ENCODE peak calls at places on chromosomes 6 and 20, in five cellular contexts. E is spleen; M is Panc1; F is transverse colon; V is CD8-positive, alpha-beta T cell. I is an unnamed sample.

GRCh38 chr6:146664871-146665270 is 66.1 kb downstream of the ADGB start:
- DNase-seq in E (no peak), M (no peak), F (no peak), V (no peak), I (no peak)

GRCh38 chr6:125153541-125154183 is at the start of gene TPD52L1:
- DNase-seq in E (peak; percentile 91), M (peak; percentile 25), F (peak; percentile 81), V (peak; percentile 7), I (peak; percentile 89)

GRCh38 chr6:168216741-168217140 is 102.8 kb downstream of the DACT2 start:
- DNase-seq in E (no peak), M (no peak), F (no peak), V (no peak), I (no peak)

GRCh38 chr20:7348253-7348652 is 580.8 kb downstream of the BMP2 start:
- DNase-seq in E (no peak), M (no peak), F (no peak), V (no peak), I (no peak)

GRCh38 chr6:37643851-37644672 is 53.6 kb downstream of the MDGA1 start:
- DNase-seq in E (no peak), M (no peak), F (no peak), V (no peak), I (no peak)

GRCh38 chr6:91273729-91274128 is 686.9 kb upstream of the MAP3K7 start:
- DNase-seq in E (no peak), M (no peak), F (no peak), V (no peak), I (no peak)

GRCh38 chr20:23668477-23668951 is 20.3 kb downstream of the CST4 start:
- DNase-seq in E (peak; percentile 74), M (peak; percentile 35), F (peak; percentile 50), V (no peak), I (peak; percentile 11)

GRCh38 chr6:127956260-127956888 is 55.5 kb upstream of the THEMIS start:
- DNase-seq in E (no peak), M (no peak), F (no peak), V (no peak), I (no peak)

GRCh38 chr6:44779130-44779826 is 391.8 kb downstream of the CDC5L start:
- DNase-seq in E (no peak), M (no peak), F (no peak), V (no peak), I (no peak)

GRCh38 chr20:1391640-1392442 is 1.0 kb downstream of the FKBP1A start:
- DNase-seq in E (peak; percentile 81), M (no peak), F (no peak), V (no peak), I (no peak)

GRCh38 chr20:44719841-44720240 is 4.7 kb downstream of the CCN5 start:
- DNase-seq in E (no peak), M (no peak), F (no peak), V (no peak), I (no peak)

GRCh38 chr6:19714415-19715165 is 122.6 kb upstream of the ID4 start:
- DNase-seq in E (no peak), M (no peak), F (no peak), V (no peak), I (no peak)

GRCh38 chr6:45677381-45677992 is 299.8 kb upstream of the SUPT3H start:
- DNase-seq in E (peak; percentile 85), M (no peak), F (peak; percentile 55), V (peak; percentile 26), I (peak; percentile 29)

GRCh38 chr20:23296841-23297701 is 53.5 kb upstream of the NXT1 start:
- DNase-seq in E (no peak), M (no peak), F (no peak), V (no peak), I (no peak)

GRCh38 chr6:122392564-122393338 is 6.7 kb upstream of the HSF2 start:
- DNase-seq in E (no peak), M (no peak), F (no peak), V (no peak), I (no peak)

GRCh38 chr6:139757766-139758655 is 383.6 kb upstream of the CITED2 start:
- DNase-seq in E (no peak), M (no peak), F (no peak), V (no peak), I (no peak)

GRCh38 chr20:437787-438486 is 24.4 kb downstream of the TBC1D20 start:
- DNase-seq in E (no peak), M (no peak), F (no peak), V (no peak), I (no peak)

GRCh38 chr6:115896538-115897129 is 164.1 kb downstream of the FRK start:
- DNase-seq in E (no peak), M (peak; percentile 56), F (no peak), V (no peak), I (no peak)

GRCh38 chr6:4941782-4942672 is 61.8 kb downstream of the RPP40 start:
- DNase-seq in E (no peak), M (no peak), F (no peak), V (no peak), I (no peak)

GRCh38 chr6:47047479-47048411 is 5.6 kb upstream of the ADGRF1 start:
- DNase-seq in E (no peak), M (peak; percentile 83), F (peak; percentile 52), V (no peak), I (peak; percentile 30)

GRCh38 chr20:14925286-14925685 is 587.9 kb upstream of the FLRT3 start:
- DNase-seq in E (no peak), M (no peak), F (no peak), V (no peak), I (no peak)

GRCh38 chr6:111800821-111801220 is 72.4 kb downstream of the FYN start:
- DNase-seq in E (no peak), M (no peak), F (no peak), V (no peak), I (no peak)

GRCh38 chr6:105174512-105174911 is 5.3 kb downstream of the POPDC3 start:
- DNase-seq in E (no peak), M (no peak), F (no peak), V (no peak), I (no peak)

GRCh38 chr6:87699576-87699975 is 2.5 kb downstream of the AKIRIN2 start:
- DNase-seq in E (no peak), M (no peak), F (no peak), V (no peak), I (no peak)

GRCh38 chr6:19193624-19194023 is 643.5 kb upstream of the ID4 start:
- DNase-seq in E (no peak), M (no peak), F (no peak), V (no peak), I (no peak)

GRCh38 chr6:12472601-12473038 is 182.5 kb downstream of the EDN1 start:
- DNase-seq in E (no peak), M (no peak), F (no peak), V (no peak), I (no peak)

GRCh38 chr6:125701354-125701668 is 48.1 kb upstream of the HEY2 start:
- DNase-seq in E (no peak), M (no peak), F (no peak), V (no peak), I (no peak)

GRCh38 chr6:145814035-145814500 is 527 bp downstream of the FBXO30 start:
- DNase-seq in E (no peak), M (peak; percentile 65), F (peak; percentile 33), V (no peak), I (no peak)

GRCh38 chr6:54307412-54308036 is 717 bp upstream of the TINAG start:
- DNase-seq in E (no peak), M (no peak), F (peak; percentile 63), V (no peak), I (no peak)

GRCh38 chr20:38337561-38338140 is 8.6 kb upstream of the LBP start:
- DNase-seq in E (no peak), M (no peak), F (no peak), V (no peak), I (no peak)

GRCh38 chr6:143357152-143357551 is 93.3 kb downstream of the ADAT2 start:
- DNase-seq in E (no peak), M (no peak), F (no peak), V (no peak), I (no peak)

GRCh38 chr20:21613512-21613911 is 92.0 kb upstream of the PAX1 start:
- DNase-seq in E (no peak), M (no peak), F (peak; percentile 37), V (no peak), I (peak; percentile 13)

GRCh38 chr6:131923356-131923755 is 27.8 kb downstream of the CCN2 start:
- DNase-seq in E (no peak), M (no peak), F (peak; percentile 63), V (no peak), I (no peak)

GRCh38 chr6:138971601-138972000 is 16.5 kb downstream of the REPS1 start:
- DNase-seq in E (no peak), M (no peak), F (no peak), V (no peak), I (no peak)

GRCh38 chr20:62032606-62033368 is 32.9 kb downstream of the TAF4 start:
- DNase-seq in E (no peak), M (no peak), F (no peak), V (no peak), I (no peak)

GRCh38 chr6:38871745-38872568 is 156.8 kb downstream of the DNAH8 start:
- DNase-seq in E (no peak), M (peak; percentile 48), F (peak; percentile 47), V (peak; percentile 35), I (peak; percentile 64)

GRCh38 chr6:166567107-166567506 is 19.4 kb downstream of the RAMACL start:
- DNase-seq in E (no peak), M (peak; percentile 24), F (no peak), V (no peak), I (no peak)

DNA sequence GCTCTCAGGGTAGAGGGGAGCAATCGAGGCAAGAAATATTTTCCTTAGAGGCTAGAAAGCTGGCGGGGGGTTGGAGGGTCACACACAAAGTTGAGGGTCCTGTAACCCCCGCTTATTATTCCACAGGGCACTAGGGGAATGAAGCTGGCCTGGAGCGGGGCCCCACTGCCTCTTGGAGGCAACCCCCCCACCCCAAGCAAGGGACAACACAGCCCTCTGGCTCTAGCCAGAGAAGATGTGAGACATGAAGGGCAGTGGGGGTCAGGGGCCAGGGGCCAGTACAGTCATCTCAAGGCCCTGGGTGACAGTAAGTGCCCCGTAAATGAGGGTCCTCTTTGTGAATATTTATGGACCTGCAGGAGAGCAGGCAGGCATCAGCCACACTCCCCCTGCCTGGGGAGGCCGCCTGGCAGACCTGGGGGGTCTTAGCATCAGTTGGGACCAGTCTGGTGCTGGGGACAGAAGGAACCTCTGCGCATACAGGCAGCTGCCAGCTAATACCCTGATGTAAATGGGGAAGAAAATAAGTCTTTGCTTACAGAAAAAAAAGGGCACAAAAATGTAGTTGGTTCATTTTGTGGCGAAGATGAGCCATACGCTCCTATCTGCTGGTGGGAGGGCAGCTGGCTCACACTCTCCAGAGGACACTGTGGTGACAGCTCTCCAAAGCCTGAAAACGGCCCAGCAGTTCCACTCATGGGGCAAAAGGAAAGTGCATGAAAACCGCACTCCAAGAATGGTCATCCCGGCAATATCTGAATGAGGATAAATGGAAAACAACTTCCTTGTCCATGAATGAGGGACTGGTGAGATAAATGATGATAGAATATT is 21.9 kb downstream of the SPATA2 start:
- DNase-seq in E (peak; percentile 42), M (no peak), F (no peak), V (no peak), I (peak; percentile 29)
- H3K27ac ChIP-seq in E (no peak overlapping the region), M (peak overlapping the region; percentile 24), F (no peak overlapping the region), V (no peak overlapping the region), I (no peak overlapping the region)

GRCh38 chr20:54922636-54923035 is 447.2 kb downstream of the DOK5 start:
- DNase-seq in E (no peak), M (no peak), F (no peak), V (no peak), I (no peak)
- H3K9me3 ChIP-seq in E (peaks cover 9% of the 10 kb centered on the region), M (no peaks in the 10 kb centered on the region), F (no peaks in the 10 kb centered on the region), V (no peaks in the 10 kb centered on the region), I (no peaks in the 10 kb centered on the region)

GRCh38 chr6:27502508-27503435 is 29.9 kb upstream of the ZNF184 start:
- DNase-seq in E (peak; percentile 88), M (peak; percentile 90), F (peak; percentile 57), V (peak; percentile 36), I (no peak)
- H3K27ac ChIP-seq in E (peak overlapping the region; percentile 48), M (peak overlapping the region; percentile 64), F (peak overlapping the region; percentile 9), V (peak overlapping the region; percentile 34), I (no peak overlapping the region)

GRCh38 chr20:30484009-30484748 is 773.3 kb upstream of the DEFB115 start:
- DNase-seq in E (peak; percentile 57), M (no peak), F (no peak), V (no peak), I (no peak)
- H3K9me3 ChIP-seq in E (peaks cover 80% of the 10 kb centered on the region), M (no peaks in the 10 kb centered on the region), F (no peaks in the 10 kb centered on the region), V (no peaks in the 10 kb centered on the region), I (no peaks in the 10 kb centered on the region)